ENCODE peak calls at places on chromosome 20, in four cellular contexts. T is A549, W is HepG2, G is NB4. B is an unnamed sample.
A peak's percentile ranks its signal among the peaks of the same experiment; 100 is the strongest.

GRCh38 chr20:6882911-6883310 is 115.4 kb downstream of the BMP2 start:
- DNase-seq in T (no peak), W (no peak), G (no peak), B (no peak)

GRCh38 chr20:973785-974194 is 28.3 kb downstream of the RSPO4 start:
- DNase-seq in T (peak; percentile 66), W (peak; percentile 64), G (peak; percentile 82), B (no peak)

GRCh38 chr20:21424846-21425245 is 27.5 kb upstream of the NKX2-4 start:
- DNase-seq in T (no peak), W (no peak), G (no peak), B (no peak)

GRCh38 chr20:17556842-17557674 is 12.8 kb upstream of the DSTN start:
- DNase-seq in T (no peak), W (no peak), G (no peak), B (peak; percentile 68)

GRCh38 chr20:31849306-31849930 is 4.0 kb upstream of the FOXS1 start:
- DNase-seq in T (no peak), W (no peak), G (no peak), B (no peak)

GRCh38 chr20:53598140-53599038 is 4.8 kb upstream of the ZNF217 start:
- DNase-seq in T (no peak), W (no peak), G (no peak), B (no peak)

GRCh38 chr20:36569847-36570429 is 3.5 kb upstream of the TGIF2 start:
- DNase-seq in T (no peak), W (no peak), G (no peak), B (no peak)

GRCh38 chr20:6231551-6231950 is 108.7 kb upstream of the FERMT1 start:
- DNase-seq in T (no peak), W (no peak), G (no peak), B (peak; percentile 66)

GRCh38 chr20:24046905-24047304 is 58.3 kb upstream of the GGTLC1 start:
- DNase-seq in T (no peak), W (no peak), G (no peak), B (no peak)

GRCh38 chr20:17825949-17826843 is 126.4 kb downstream of the BANF2 start:
- DNase-seq in T (no peak), W (peak; percentile 44), G (no peak), B (no peak)

GRCh38 chr20:39107741-39108140 is 145.6 kb downstream of the DHX35 start:
- DNase-seq in T (no peak), W (peak; percentile 42), G (no peak), B (no peak)

GRCh38 chr20:62244644-62245108 is 6.4 kb downstream of the OSBPL2 start:
- DNase-seq in T (no peak), W (peak; percentile 34), G (peak; percentile 54), B (no peak)

GRCh38 chr20:24619212-24619611 is 149.8 kb downstream of the SYNDIG1 start:
- DNase-seq in T (no peak), W (no peak), G (no peak), B (no peak)

GRCh38 chr20:33187491-33187890 is 19.5 kb downstream of the BPIFA2 start:
- DNase-seq in T (no peak), W (no peak), G (no peak), B (no peak)

GRCh38 chr20:2051920-2052319 is 49.7 kb upstream of the STK35 start:
- DNase-seq in T (no peak), W (no peak), G (no peak), B (no peak)

GRCh38 chr20:14117768-14118167 is 122.5 kb downstream of the MACROD2 start:
- DNase-seq in T (no peak), W (no peak), G (no peak), B (no peak)

GRCh38 chr20:40678286-40678835 is 10.7 kb downstream of the MAFB start:
- DNase-seq in T (no peak), W (no peak), G (no peak), B (peak; percentile 16)

GRCh38 chr20:24138126-24138857 is 149.7 kb upstream of the GGTLC1 start:
- DNase-seq in T (no peak), W (no peak), G (no peak), B (no peak)

GRCh38 chr20:36754656-36755222 is 8.8 kb upstream of the NDRG3 start:
- DNase-seq in T (peak; percentile 76), W (peak; percentile 84), G (peak; percentile 75), B (peak; percentile 78)

GRCh38 chr20:35661013-35661412 is 3.7 kb downstream of the CPNE1 start:
- DNase-seq in T (no peak), W (no peak), G (no peak), B (no peak)

GRCh38 chr20:1283522-1284210 is 17.6 kb downstream of the SNPH start:
- DNase-seq in T (no peak), W (no peak), G (no peak), B (no peak)

GRCh38 chr20:37528442-37529213 is 952 bp upstream of the BLCAP start:
- DNase-seq in T (no peak), W (no peak), G (no peak), B (no peak)

GRCh38 chr20:23049933-23050838 is 714 bp upstream of the THBD start:
- DNase-seq in T (peak; percentile 72), W (no peak), G (peak; percentile 73), B (no peak)

GRCh38 chr20:43287637-43288036 is 97.9 kb upstream of the PTPRT start:
- DNase-seq in T (no peak), W (no peak), G (no peak), B (no peak)

GRCh38 chr20:48278961-48279481 is 493.7 kb upstream of the SULF2 start:
- DNase-seq in T (no peak), W (no peak), G (peak; percentile 35), B (peak; percentile 87)

GRCh38 chr20:18734525-18735189 is 78.9 kb upstream of the SCP2D1 start:
- DNase-seq in T (no peak), W (no peak), G (no peak), B (no peak)

DNA sequence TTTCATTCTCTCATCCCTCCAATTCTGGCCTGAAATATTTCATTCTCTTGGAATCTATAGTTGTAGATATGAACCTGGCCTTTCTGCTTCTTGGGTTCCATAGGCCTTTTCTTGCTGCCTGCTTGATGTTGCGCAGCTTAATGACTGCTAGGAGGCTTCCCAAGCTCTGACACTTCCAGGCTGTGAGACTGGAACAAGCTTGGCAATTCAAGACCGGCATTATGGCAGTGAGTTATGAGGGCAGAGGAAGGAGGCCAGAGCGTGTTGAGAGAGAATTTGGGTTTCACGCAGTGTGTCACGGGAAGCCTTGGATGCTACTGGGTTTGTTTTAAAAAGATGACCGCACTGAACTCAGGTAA is 948 bp upstream of the DNAJC5 start:
- DNase-seq in T (no peak), W (no peak), G (no peak), B (peak; percentile 9)
- TF ChIP-seq MYC in T (no peak), W (no peak), G (no peak), B (no peak)

GRCh38 chr20:34538671-34539123 is 19.8 kb upstream of the MAP1LC3A start:
- DNase-seq in T (no peak), W (peak; percentile 61), G (peak; percentile 79), B (peak; percentile 45)
- TF ChIP-seq MYC in T (no peak), W (no peak), G (no peak), B (no peak)

GRCh38 chr20:49865559-49865958 is 49.8 kb downstream of the SPATA2 start:
- DNase-seq in T (no peak), W (no peak), G (no peak), B (no peak)
- TF ChIP-seq MYC in T (no peak), W (no peak), G (no peak), B (no peak)

GRCh38 chr20:50967621-50968020 is 9.0 kb downstream of the MOCS3 start:
- DNase-seq in T (no peak), W (no peak), G (no peak), B (no peak)
- TF ChIP-seq MYC in T (no peak), W (no peak), G (no peak), B (no peak)

GRCh38 chr20:46951840-46952497 is 57.3 kb downstream of the EYA2 start:
- DNase-seq in T (no peak), W (no peak), G (no peak), B (no peak)
- TF ChIP-seq MYC in T (no peak), W (no peak), G (no peak), B (no peak)

DNA sequence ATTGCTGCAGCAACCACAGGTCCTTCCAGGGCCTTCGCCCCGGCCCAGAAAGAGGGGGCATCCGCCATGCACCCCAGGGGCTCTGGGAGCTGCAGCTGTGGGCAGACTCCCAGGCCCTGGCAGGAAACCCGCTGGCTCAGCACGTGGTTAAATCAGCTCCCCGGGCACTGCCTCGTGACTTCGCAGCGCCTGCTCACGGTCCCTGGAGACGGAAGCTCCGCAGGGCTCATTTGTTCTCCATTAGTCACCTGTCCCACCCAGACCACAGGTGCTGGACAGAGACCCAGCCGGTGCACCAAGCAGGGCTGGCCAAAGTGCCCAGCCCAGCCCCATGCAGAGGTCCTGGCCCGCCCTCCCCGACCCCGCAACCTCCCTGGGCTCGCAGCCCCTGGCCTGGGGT is 14.7 kb downstream of the KCNQ2 start:
- DNase-seq in T (peak; percentile 58), W (no peak), G (peak; percentile 58), B (no peak)
- TF ChIP-seq MYC in T (no peak), W (no peak), G (no peak), B (no peak)

B was measured in endothelial cell of umbilical vein.